ENCODE peak calls at places on chromosome 9, in eight cellular contexts. L, A, B, V, R, N, M and K are unnamed samples.

GRCh38 chr9:94018628-94019027 is 63.5 kb upstream of the BARX1 start:
- DNase-seq in L (no peak), V (peak; percentile 93), A (no peak), R (no peak), M (no peak), B (no peak), N (no peak), K (no peak)

GRCh38 chr9:98635374-98635773 is 73.4 kb downstream of the GABBR2 start:
- DNase-seq in A (no peak), V (no peak), M (no peak), B (no peak), L (no peak), R (no peak), N (no peak), K (no peak)

GRCh38 chr9:70260606-70261005 is 1.8 kb downstream of the SMC5 start:
- DNase-seq in R (no peak), M (no peak), V (no peak), A (no peak), B (no peak), N (no peak), L (no peak), K (no peak)

GRCh38 chr9:20512106-20512505 is 110.2 kb downstream of the MLLT3 start:
- DNase-seq in M (no peak), A (no peak), B (no peak), V (peak; percentile 31), L (no peak), R (no peak), N (no peak), K (no peak)

GRCh38 chr9:109509625-109510024 is 11.5 kb upstream of the PTPN3 start:
- DNase-seq in V (no peak), N (no peak), M (peak; percentile 7), L (no peak), R (no peak), B (no peak), A (no peak), K (no peak)

GRCh38 chr9:124800306-124801259 is 23.6 kb downstream of the OLFML2A start:
- DNase-seq in L (no peak), B (no peak), M (no peak), A (no peak), R (no peak), N (no peak), V (peak; percentile 83), K (no peak)

GRCh38 chr9:16501098-16501663 is 369.3 kb downstream of the BNC2 start:
- DNase-seq in B (no peak), N (no peak), M (no peak), V (peak; percentile 44), R (no peak), A (no peak), L (no peak), K (no peak)

GRCh38 chr9:120182011-120182410 is 398.0 kb downstream of the CDK5RAP2 start:
- DNase-seq in M (no peak), N (no peak), V (no peak), B (no peak), L (no peak), R (no peak), A (no peak), K (no peak)

GRCh38 chr9:17291766-17292165 is 156.9 kb downstream of the CNTLN start:
- DNase-seq in V (peak; percentile 3), A (no peak), R (no peak), L (no peak), N (no peak), B (no peak), M (no peak), K (no peak)

GRCh38 chr9:100671811-100672305 is 94.0 kb downstream of the CAVIN4 start:
- DNase-seq in V (no peak), A (no peak), N (no peak), M (no peak), R (no peak), L (no peak), B (no peak), K (no peak)

GRCh38 chr9:135463140-135463539 is 16.4 kb upstream of the PPP1R26 start:
- DNase-seq in R (no peak), M (no peak), A (no peak), N (no peak), L (peak; percentile 89), V (no peak), B (no peak), K (no peak)

GRCh38 chr9:135810806-135811575 is 96.4 kb downstream of the CAMSAP1 start:
- DNase-seq in M (peak; percentile 38), L (no peak), N (no peak), R (no peak), A (no peak), B (no peak), V (no peak), K (no peak)

GRCh38 chr9:126146254-126147145 is 180.1 kb upstream of the MVB12B start:
- DNase-seq in V (no peak), R (no peak), A (peak; percentile 92), M (peak; percentile 43), B (no peak), L (no peak), N (peak; percentile 29), K (peak; percentile 87)

GRCh38 chr9:27125936-27126335 is 16.9 kb downstream of the TEK start:
- DNase-seq in L (no peak), B (no peak), V (no peak), R (no peak), N (no peak), M (no peak), A (no peak), K (no peak)

GRCh38 chr9:14030350-14030823 is 283.6 kb downstream of the NFIB start:
- DNase-seq in M (no peak), N (peak; percentile 26), L (no peak), V (peak; percentile 94), A (no peak), B (no peak), R (no peak), K (no peak)

GRCh38 chr9:117945286-117945685 is 241.1 kb downstream of the TLR4 start:
- DNase-seq in M (no peak), R (no peak), V (no peak), A (no peak), L (no peak), B (no peak), N (no peak), K (no peak)

GRCh38 chr9:72442212-72442607 is 77.2 kb upstream of the ZFAND5 start:
- DNase-seq in R (no peak), L (peak; percentile 50), N (no peak), B (no peak), M (no peak), A (no peak), V (peak; percentile 80), K (no peak)

GRCh38 chr9:75814667-75815066 is 75.8 kb upstream of the PCSK5 start:
- DNase-seq in A (no peak), V (no peak), M (no peak), L (no peak), N (no peak), B (no peak), R (no peak), K (no peak)

GRCh38 chr9:21047315-21047714 is 15.9 kb upstream of the HACD4 start:
- DNase-seq in N (no peak), L (no peak), R (no peak), M (no peak), A (no peak), B (no peak), V (peak; percentile 42), K (no peak)

GRCh38 chr9:38047301-38048251 is 21.5 kb downstream of the SHB start:
- DNase-seq in B (peak; percentile 80), R (peak; percentile 51), M (peak; percentile 95), A (peak; percentile 90), V (peak; percentile 86), L (peak; percentile 93), N (peak; percentile 78), K (peak; percentile 68)

GRCh38 chr9:34611251-34611810 is 566 bp downstream of the RPP25L start:
- DNase-seq in A (peak; percentile 30), B (peak; percentile 73), N (no peak), R (no peak), V (no peak), L (no peak), M (peak; percentile 61), K (no peak)

GRCh38 chr9:95556521-95556920 is 39.8 kb upstream of the PTCH1 start:
- DNase-seq in V (no peak), M (no peak), N (no peak), R (no peak), L (no peak), B (no peak), A (no peak), K (peak; percentile 71)

GRCh38 chr9:90290716-90291485 is 351.7 kb downstream of the DIRAS2 start:
- DNase-seq in N (no peak), R (no peak), B (no peak), M (no peak), L (no peak), A (no peak), V (peak; percentile 59), K (no peak)

GRCh38 chr9:88005146-88005750 is 30.9 kb upstream of the CDK20 start:
- DNase-seq in A (no peak), V (no peak), M (no peak), R (no peak), N (no peak), B (no peak), L (no peak), K (no peak)
- H3K4me1 ChIP-seq in A (no peaks in the 10 kb centered on the region), V (no peaks in the 10 kb centered on the region), M (no peaks in the 10 kb centered on the region), R (no peaks in the 10 kb centered on the region), N (no peaks in the 10 kb centered on the region), B (no peaks in the 10 kb centered on the region), L (no peaks in the 10 kb centered on the region), K (no peaks in the 10 kb centered on the region)

DNA sequence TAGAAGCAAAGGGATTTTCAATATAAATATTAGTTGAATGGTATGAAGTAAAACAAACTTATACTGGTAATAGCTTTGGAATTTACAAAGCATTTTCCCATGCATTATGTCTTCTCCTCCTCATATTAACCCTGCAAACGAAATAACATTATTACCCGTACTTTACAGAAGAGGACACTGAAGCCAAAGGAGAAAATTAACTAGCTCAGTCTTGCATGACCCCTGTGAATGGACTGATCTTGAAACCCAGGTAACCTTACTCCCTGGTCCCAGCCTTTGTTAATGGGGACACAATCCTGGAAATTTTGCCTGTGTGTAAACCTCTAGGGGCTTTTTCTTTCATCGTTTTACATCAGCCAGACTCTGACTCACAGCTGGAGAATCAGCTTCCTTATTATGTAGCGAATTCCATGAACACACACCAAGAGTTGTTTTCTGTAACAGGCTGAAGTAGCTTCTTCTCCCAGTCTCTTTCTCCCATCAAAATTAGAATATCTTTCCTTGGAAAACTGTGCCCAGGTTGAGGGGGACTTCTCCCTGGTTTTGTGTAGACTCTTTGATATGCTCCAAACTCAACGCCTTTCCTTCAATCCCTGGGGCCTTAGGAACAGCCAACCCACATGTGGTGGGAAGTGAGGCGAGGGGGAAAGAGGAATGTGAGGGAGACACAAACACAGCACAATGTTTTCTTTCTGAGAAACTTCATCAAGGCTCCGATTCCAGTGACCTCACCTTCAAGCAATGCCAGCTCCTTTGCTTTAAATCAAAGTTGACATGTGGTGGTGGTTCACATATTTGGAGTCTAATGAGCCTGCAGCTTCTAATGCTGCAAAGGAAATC is 480.9 kb upstream of the PAPPA start:
- DNase-seq in N (no peak), A (no peak), V (peak; percentile 94), M (no peak), L (no peak), R (no peak), B (no peak), K (no peak)
- H3K4me1 ChIP-seq in N (no peaks in the 10 kb centered on the region), A (no peaks in the 10 kb centered on the region), V (no peaks in the 10 kb centered on the region), M (no peaks in the 10 kb centered on the region), L (no peaks in the 10 kb centered on the region), R (no peaks in the 10 kb centered on the region), B (peaks cover 24% of the 10 kb centered on the region), K (no peaks in the 10 kb centered on the region)

GRCh38 chr9:116365056-116365471 is 211.5 kb downstream of the PAPPA start:
- DNase-seq in R (peak; percentile 50), V (peak; percentile 85), A (no peak), L (no peak), B (peak; percentile 79), M (no peak), N (peak; percentile 22), K (no peak)
- H3K4me1 ChIP-seq in R (peaks cover 33% of the 10 kb centered on the region), V (no peaks in the 10 kb centered on the region), A (no peaks in the 10 kb centered on the region), L (no peaks in the 10 kb centered on the region), B (peaks cover 12% of the 10 kb centered on the region), M (no peaks in the 10 kb centered on the region), N (no peaks in the 10 kb centered on the region), K (peaks cover 5% of the 10 kb centered on the region)

GRCh38 chr9:134332841-134333233 is 6.6 kb downstream of the RXRA start:
- DNase-seq in V (no peak), N (no peak), B (no peak), R (peak; percentile 8), L (no peak), M (no peak), A (no peak), K (no peak)
- H3K4me1 ChIP-seq in V (peaks cover 32% of the 10 kb centered on the region), N (peaks cover 58% of the 10 kb centered on the region), B (peaks cover 97% of the 10 kb centered on the region), R (peaks cover 87% of the 10 kb centered on the region), L (peaks cover 19% of the 10 kb centered on the region), M (peaks cover 80% of the 10 kb centered on the region), A (no peaks in the 10 kb centered on the region), K (peaks cover 34% of the 10 kb centered on the region)